ENCODE peak calls at places on chromosomes 16 and 17, in four cellular contexts. L is gastrocnemius medialis, E is right lobe of liver, Q is psoas muscle. M is an unnamed sample.

GRCh38 chr16:12087901-12088364 is 111.4 kb downstream of the SNX29 start:
- DNase-seq in E (no peak), Q (no peak), L (no peak), M (no peak)

GRCh38 chr16:89720859-89721643 is at the start of the genes VPS9D1 and ZNF276:
- DNase-seq in E (peak; percentile 93), L (peak; percentile 65), Q (peak; percentile 86), M (peak; percentile 87)

GRCh38 chr17:39744075-39744835 is 6.5 kb downstream of the GRB7 start:
- DNase-seq in L (no peak), Q (no peak), E (no peak), M (no peak)

GRCh38 chr16:2882460-2883026 is 472 bp upstream of the FLYWCH2 start:
- DNase-seq in E (peak; percentile 92), Q (peak; percentile 97), L (peak; percentile 99), M (peak; percentile 92)

GRCh38 chr16:78489072-78489471 is 389.6 kb downstream of the WWOX start:
- DNase-seq in L (no peak), Q (no peak), E (no peak), M (no peak)

GRCh38 chr17:3875317-3875716 is 17.5 kb downstream of the CAMKK1 start:
- DNase-seq in Q (no peak), L (no peak), E (no peak), M (no peak)

GRCh38 chr16:59593256-59593655 is 859.1 kb upstream of the GOT2 start:
- DNase-seq in Q (no peak), L (no peak), E (no peak), M (no peak)

GRCh38 chr16:89368604-89369249 is 121.6 kb downstream of the ANKRD11 start:
- DNase-seq in L (no peak), Q (no peak), E (no peak), M (no peak)

GRCh38 chr16:84699147-84699711 is 571 bp upstream of the USP10 start:
- DNase-seq in L (no peak), Q (no peak), E (no peak), M (no peak)

GRCh38 chr17:79272666-79273219 is 198.1 kb downstream of the ENGASE start:
- DNase-seq in Q (no peak), E (peak; percentile 38), L (no peak), M (no peak)

GRCh38 chr17:51144266-51145022 is 8.9 kb upstream of the NME1 start:
- DNase-seq in L (no peak), E (no peak), Q (no peak), M (no peak)

GRCh38 chr16:85590506-85590832 is 22.7 kb upstream of the GSE1 start:
- DNase-seq in L (no peak), E (no peak), Q (no peak), M (no peak)

GRCh38 chr17:31397256-31397939 is 5.9 kb downstream of the RAB11FIP4 start:
- DNase-seq in Q (no peak), E (no peak), L (no peak), M (no peak)

GRCh38 chr16:2056077-2056476 is 8.3 kb downstream of the TSC2 start:
- DNase-seq in E (peak; percentile 65), Q (no peak), L (no peak), M (no peak)

GRCh38 chr16:27977966-27978365 is 85.5 kb downstream of the GSG1L start:
- DNase-seq in L (no peak), E (no peak), Q (no peak), M (no peak)

GRCh38 chr17:38428150-38428642 is at the start of gene ARHGAP23:
- DNase-seq in E (peak; percentile 67), L (peak; percentile 42), Q (peak; percentile 71), M (peak; percentile 63)

GRCh38 chr17:48547839-48548686 is 3.2 kb upstream of the HOXB2 start:
- DNase-seq in L (no peak), E (no peak), Q (no peak), M (no peak)

GRCh38 chr17:11900103-11900502 is 97.2 kb downstream of the ZNF18 start:
- DNase-seq in L (no peak), Q (no peak), E (no peak), M (no peak)

GRCh38 chr17:62824290-62825135 is 16.4 kb upstream of the MARCHF10 start:
- DNase-seq in Q (no peak), L (no peak), E (no peak), M (no peak)

GRCh38 chr17:77110006-77110374 is 30.8 kb upstream of the SEC14L1 start:
- DNase-seq in L (no peak), E (no peak), Q (no peak), M (no peak)

GRCh38 chr16:77057161-77057736 is 133.7 kb upstream of the MON1B start:
- DNase-seq in Q (no peak), E (no peak), L (no peak), M (no peak)
- TF ChIP-seq CTCF in Q (no peak), E (no peak), L (no peak), M (no peak)

GRCh38 chr16:83433201-83433600 is 374.6 kb upstream of the HSBP1 start:
- DNase-seq in L (no peak), E (no peak), Q (no peak), M (no peak)

GRCh38 chr16:83441523-83441922 is 366.3 kb upstream of the HSBP1 start:
- DNase-seq in Q (no peak), L (no peak), E (no peak), M (no peak)

GRCh38 chr16:83437036-83437435 is 370.7 kb upstream of the HSBP1 start:
- DNase-seq in Q (no peak), E (no peak), L (no peak), M (no peak)

GRCh38 chr16:83439412-83439811 is 368.4 kb upstream of the HSBP1 start:
- DNase-seq in L (no peak), Q (no peak), E (no peak), M (no peak)

DNA sequence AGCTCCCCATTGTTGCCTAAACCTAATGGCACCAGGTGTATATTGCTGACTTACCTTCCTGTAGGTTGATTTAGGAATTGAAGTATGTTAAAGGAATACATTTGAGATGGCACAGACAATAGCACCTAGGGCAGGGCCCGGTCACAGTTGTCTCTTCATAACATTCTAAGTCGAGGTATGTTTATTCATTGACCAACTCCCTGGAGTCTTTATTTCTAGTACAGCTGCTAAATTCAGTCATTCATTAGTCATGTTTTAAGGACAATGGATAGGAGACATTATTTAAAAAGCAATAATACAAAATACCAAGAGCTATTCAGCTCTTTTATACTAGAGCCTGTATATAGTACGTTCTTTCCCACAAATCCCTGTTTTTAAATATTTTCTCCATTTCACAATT is 369.5 kb upstream of the HSBP1 start:
- DNase-seq in L (no peak), E (no peak), Q (no peak), M (no peak)
- TF ChIP-seq CTCF in L (no peak), E (no peak), Q (no peak), M (no peak)

GRCh38 chr17:19237389-19238166 is 412 bp downstream of the EPN2 start:
- DNase-seq in Q (peak; percentile 70), L (peak; percentile 34), E (peak; percentile 65), M (peak; percentile 64)
- TF ChIP-seq CTCF in Q (no peak), L (peak; percentile 48), E (peak; percentile 36), M (no peak)

DNA sequence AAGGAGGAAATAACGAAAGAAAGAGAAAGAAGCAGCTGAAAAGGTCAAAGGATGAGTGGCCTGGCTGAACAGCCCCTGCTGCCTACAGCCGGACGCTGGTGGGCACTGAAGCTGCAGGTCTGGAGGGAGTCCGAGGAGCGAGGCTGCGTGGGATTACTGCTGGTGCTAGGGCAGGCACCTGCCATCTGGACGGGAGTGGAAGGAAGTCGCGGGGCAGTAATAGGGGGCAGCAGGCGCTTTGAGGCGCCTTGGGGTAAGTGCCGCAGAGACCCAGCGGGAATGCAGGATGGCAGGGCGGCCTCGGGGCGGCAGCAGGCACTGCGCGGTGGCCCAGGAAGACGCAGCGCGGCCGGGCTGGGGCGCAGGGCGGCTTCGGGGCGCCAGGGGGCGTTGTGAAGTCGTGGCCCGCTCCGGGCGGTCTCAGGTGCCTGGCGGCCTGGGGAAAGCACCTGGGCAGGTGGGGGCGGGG is 305 bp upstream of the SCNN1G start:
- DNase-seq in Q (peak; percentile 71), E (peak; percentile 72), L (peak; percentile 51), M (peak; percentile 81)
- TF ChIP-seq CTCF in Q (peak; percentile 89), E (peak; percentile 56), L (peak; percentile 99), M (peak; percentile 80)

GRCh38 chr16:17944345-17944744 is 392.2 kb downstream of the NPIPA8 start:
- DNase-seq in Q (no peak), L (no peak), E (no peak), M (no peak)

GRCh38 chr16:17942067-17942466 is 394.5 kb downstream of the NPIPA8 start:
- DNase-seq in Q (no peak), E (no peak), L (no peak), M (no peak)

GRCh38 chr16:17947165-17947564 is 389.4 kb downstream of the NPIPA8 start:
- DNase-seq in L (no peak), E (no peak), Q (no peak), M (no peak)

GRCh38 chr16:17947637-17948036 is 388.9 kb downstream of the NPIPA8 start:
- DNase-seq in L (no peak), E (no peak), Q (no peak), M (no peak)

GRCh38 chr16:17945080-17945601 is 391.4 kb downstream of the NPIPA8 start:
- DNase-seq in E (no peak), Q (no peak), L (no peak), M (no peak)
- TF ChIP-seq CTCF in E (no peak), Q (no peak), L (no peak), M (no peak)